ENCODE peak calls at places on chromosomes 5 and 9, in six cellular contexts. Y, Q, W, U, O and H are unnamed samples.

GRCh38 chr5:171868236-171868635 is 82.6 kb downstream of the SMIM23 start:
- DNase-seq in Y (no peak), Q (no peak), U (no peak), W (no peak), O (no peak), H (no peak)

GRCh38 chr5:171750316-171750788 is 35.3 kb upstream of the SMIM23 start:
- DNase-seq in Y (no peak), O (no peak), Q (peak; percentile 85), U (no peak), W (peak; percentile 26), H (no peak)

GRCh38 chr9:122468735-122469134 is 9.0 kb downstream of the OR1J1 start:
- DNase-seq in W (no peak), U (no peak), Y (no peak), Q (no peak), O (no peak), H (no peak)

GRCh38 chr5:180621311-180621710 is 28.1 kb downstream of the FLT4 start:
- DNase-seq in Y (no peak), O (no peak), Q (no peak), W (no peak), U (no peak), H (no peak)

GRCh38 chr9:135335691-135336181 is 143.8 kb upstream of the PPP1R26 start:
- DNase-seq in Y (no peak), W (peak; percentile 13), O (no peak), Q (peak; percentile 35), U (no peak), H (no peak)

GRCh38 chr5:59592101-59592500 is 301.4 kb downstream of the PDE4D start:
- DNase-seq in Y (no peak), O (no peak), W (no peak), U (no peak), Q (no peak), H (no peak)

GRCh38 chr5:143124593-143124992 is 278.9 kb downstream of the NR3C1 start:
- DNase-seq in Y (no peak), U (no peak), O (no peak), Q (no peak), W (peak; percentile 20), H (no peak)

GRCh38 chr9:134936762-134937555 is 19.2 kb upstream of the FCN1 start:
- DNase-seq in O (no peak), U (no peak), Q (no peak), W (no peak), Y (no peak), H (no peak)

GRCh38 chr5:10461041-10461440 is 19.4 kb downstream of the ROPN1L start:
- DNase-seq in Q (no peak), O (peak; percentile 36), Y (no peak), U (no peak), W (no peak), H (no peak)

GRCh38 chr5:138789771-138790242 is 36.6 kb downstream of the CTNNA1 start:
- DNase-seq in O (no peak), Y (peak; percentile 60), U (no peak), W (peak; percentile 52), Q (peak; percentile 55), H (peak; percentile 15)

GRCh38 chr5:34517249-34517648 is 138.9 kb upstream of the RAI14 start:
- DNase-seq in Y (no peak), Q (no peak), U (no peak), O (no peak), W (no peak), H (no peak)

GRCh38 chr9:130663258-130664171 is 879 bp upstream of the PRDM12 start:
- DNase-seq in W (peak; percentile 68), U (no peak), Y (no peak), Q (peak; percentile 79), O (no peak), H (no peak)

GRCh38 chr5:124880903-124881302 is 134.5 kb upstream of the ZNF608 start:
- DNase-seq in W (no peak), Y (no peak), U (no peak), Q (no peak), O (no peak), H (no peak)

GRCh38 chr9:128556276-128556675 is 3.9 kb downstream of the SPTAN1 start:
- DNase-seq in Q (no peak), W (no peak), U (no peak), O (no peak), Y (no peak), H (no peak)

GRCh38 chr5:180234271-180234670 is 25.3 kb upstream of the RASGEF1C start:
- DNase-seq in O (no peak), Y (no peak), W (no peak), Q (no peak), U (no peak), H (no peak)

GRCh38 chr5:163104496-163104895 is 332.9 kb upstream of the CCNG1 start:
- DNase-seq in Q (peak; percentile 83), O (no peak), Y (no peak), W (no peak), U (no peak), H (no peak)

GRCh38 chr5:158388018-158388417 is 529.1 kb upstream of the CLINT1 start:
- DNase-seq in W (peak; percentile 50), Y (no peak), U (no peak), Q (no peak), O (no peak), H (no peak)

GRCh38 chr9:113468716-113469448 is 5.4 kb downstream of the RGS3 start:
- DNase-seq in O (no peak), Y (peak; percentile 44), Q (peak; percentile 24), W (peak; percentile 75), U (no peak), H (no peak)

GRCh38 chr9:35518981-35519679 is 29.2 kb downstream of the RUSC2 start:
- DNase-seq in O (no peak), Q (no peak), Y (no peak), U (peak; percentile 76), W (no peak), H (no peak)

GRCh38 chr5:131104169-131104775 is 60.8 kb downstream of the HINT1 start:
- DNase-seq in U (no peak), O (no peak), Y (no peak), W (no peak), Q (no peak), H (no peak)

GRCh38 chr9:32523910-32524309 is 2.1 kb downstream of the RIGI start:
- DNase-seq in W (no peak), U (no peak), O (no peak), Y (no peak), Q (no peak), H (no peak)

GRCh38 chr5:112640495-112640894 is 97.2 kb upstream of the APC start:
- DNase-seq in Y (no peak), U (no peak), O (no peak), W (no peak), Q (no peak), H (no peak)

GRCh38 chr5:143573568-143574170 is 170.2 kb upstream of the NR3C1 start:
- DNase-seq in O (no peak), Q (no peak), U (no peak), W (no peak), Y (no peak), H (no peak)

GRCh38 chr9:95025213-95026170 is 292.0 kb downstream of the FANCC start:
- DNase-seq in W (peak; percentile 73), Q (no peak), O (peak; percentile 71), Y (no peak), U (no peak), H (no peak)

GRCh38 chr5:39498247-39498952 is 73.6 kb upstream of the DAB2 start:
- DNase-seq in O (no peak), Q (no peak), W (no peak), Y (no peak), U (no peak), H (no peak)

GRCh38 chr9:137422668-137423000 is 328 bp downstream of the EXD3 start:
- DNase-seq in U (no peak), W (peak; percentile 79), O (no peak), Q (peak; percentile 73), Y (no peak), H (no peak)